ENCODE peak calls at places on chromosomes 7 and 10, in ten cellular contexts. H is anterior cingulate cortex; Q is transverse colon; J is T-helper 1 cell; G is activated CD4-positive, alpha-beta T cell treated with anti-CD3 and anti-CD28 coated beads, Interleukin-2, amount 10 ng/mL, durations not matched to agents 7 days and 5 days; W is brain microvascular endothelial cell; X is heart right ventricle; Z is ELF-1; K is SIG-M5; S is NT2/D1. O is an unnamed sample.

GRCh38 chr10:116170815-116171250 is 102.2 kb downstream of the GFRA1 start:
- DNase-seq in S (peak), H (no peak), G (no peak), W (peak), K (no peak), Z (no peak), X (no peak), Q (no peak), J (no peak), O (no peak)

GRCh38 chr10:78318305-78318704 is 284.6 kb downstream of the RPS24 start:
- DNase-seq in G (no peak), X (peak), S (no peak), Q (no peak), Z (no peak), W (no peak), J (no peak), H (no peak), K (no peak), O (no peak)

GRCh38 chr7:130288829-130289228 is 4.1 kb upstream of the CPA4 start:
- DNase-seq in J (no peak), Z (no peak), X (no peak), S (no peak), Q (no peak), G (no peak), K (no peak), H (no peak), W (no peak), O (no peak)

GRCh38 chr7:2876031-2876862 is 32.1 kb upstream of the GNA12 start:
- DNase-seq in Q (no peak), H (peak), G (no peak), W (peak), S (no peak), Z (peak), J (no peak), K (no peak), X (no peak), O (no peak)

GRCh38 chr10:128744092-128744491 is 617.9 kb upstream of the MKI67 start:
- DNase-seq in S (peak), Q (no peak), W (no peak), H (no peak), Z (no peak), G (no peak), X (no peak), J (no peak), K (no peak), O (no peak)

GRCh38 chr7:4681922-4682620 is at the start of gene FOXK1:
- DNase-seq in X (peak), J (peak), Z (peak), W (no peak), S (peak), K (no peak), G (peak), H (peak), Q (peak), O (peak)

GRCh38 chr7:105802611-105803520 is 73.5 kb downstream of the ATXN7L1 start:
- DNase-seq in W (no peak), X (no peak), J (no peak), K (no peak), Q (no peak), S (no peak), Z (no peak), G (no peak), H (no peak), O (no peak)

GRCh38 chr7:32042900-32043299 is 27.3 kb downstream of the PDE1C start:
- DNase-seq in J (no peak), K (no peak), X (no peak), Q (no peak), H (no peak), S (no peak), Z (no peak), G (no peak), W (no peak), O (no peak)

GRCh38 chr10:93876391-93876790 is 17.4 kb upstream of the SLC35G1 start:
- DNase-seq in Q (no peak), G (no peak), J (no peak), Z (no peak), K (no peak), S (no peak), X (no peak), W (no peak), H (no peak), O (no peak)

GRCh38 chr10:1872151-1872726 is 134.9 kb upstream of the ADARB2 start:
- DNase-seq in J (no peak), X (no peak), W (no peak), Q (no peak), S (no peak), Z (no peak), H (peak), K (no peak), G (no peak), O (no peak)

GRCh38 chr7:25716421-25716820 is 435.6 kb upstream of the NFE2L3 start:
- DNase-seq in Q (no peak), X (no peak), W (peak), H (no peak), K (no peak), Z (no peak), S (no peak), J (no peak), G (no peak), O (no peak)

GRCh38 chr10:30027057-30028005 is 32.1 kb downstream of the JCAD start:
- DNase-seq in K (no peak), H (no peak), J (peak), Q (peak), G (peak), Z (peak), X (peak), W (peak), S (no peak), O (peak)

GRCh38 chr7:51366930-51367613 is 50.5 kb upstream of the COBL start:
- DNase-seq in X (peak), J (no peak), Z (peak), Q (peak), S (peak), H (peak), G (peak), K (no peak), W (peak), O (peak)

GRCh38 chr7:96347471-96347870 is 25.6 kb upstream of the SLC25A13 start:
- DNase-seq in W (no peak), G (no peak), J (no peak), Q (no peak), H (no peak), Z (no peak), K (no peak), X (no peak), S (no peak), O (no peak)

GRCh38 chr7:114086491-114086905 is 167.7 kb upstream of the PPP1R3A start:
- DNase-seq in X (no peak), Q (peak), H (no peak), Z (peak), S (no peak), J (no peak), K (no peak), G (no peak), W (no peak), O (no peak)

GRCh38 chr7:16193631-16194030 is 227.7 kb downstream of the CRPPA start:
- DNase-seq in X (no peak), G (no peak), W (no peak), J (no peak), S (peak), Z (peak), K (no peak), H (no peak), Q (no peak), O (no peak)

GRCh38 chr10:115295213-115295805 is 202.1 kb downstream of the ATRNL1 start:
- DNase-seq in K (no peak), Q (no peak), H (no peak), G (no peak), J (no peak), S (no peak), X (no peak), Z (peak), W (no peak), O (no peak)

GRCh38 chr7:151062399-151063211 is 3.2 kb downstream of the SLC4A2 start:
- DNase-seq in K (no peak), H (no peak), J (no peak), Q (peak), X (no peak), S (peak), W (peak), Z (peak), G (no peak), O (peak)

GRCh38 chr10:107814865-107815487 is 650.5 kb upstream of the SORCS1 start:
- DNase-seq in H (peak), Q (peak), G (no peak), J (no peak), W (peak), K (no peak), S (peak), Z (peak), X (peak), O (peak)

GRCh38 chr10:127148933-127149220 is 47.5 kb downstream of the INSYN2A start:
- DNase-seq in Z (no peak), K (no peak), J (no peak), Q (no peak), G (no peak), H (no peak), X (no peak), S (no peak), W (peak), O (no peak)

GRCh38 chr10:116385994-116386809 is 41.4 kb upstream of the PNLIPRP3 start:
- DNase-seq in S (peak), K (no peak), G (peak), Z (no peak), J (no peak), H (no peak), Q (no peak), X (no peak), W (peak), O (peak)

GRCh38 chr7:27110977-27111752 is 8.7 kb upstream of the HOXA2 start:
- DNase-seq in W (no peak), Q (no peak), H (no peak), X (no peak), J (no peak), K (no peak), S (no peak), G (no peak), Z (peak), O (no peak)

GRCh38 chr10:104297697-104298660 is 29.0 kb downstream of the GSTO2 start:
- DNase-seq in W (peak), Q (no peak), X (no peak), G (peak), K (no peak), J (no peak), S (no peak), Z (peak), H (no peak), O (peak)

GRCh38 chr7:137983308-137984008 is 18.4 kb downstream of the CREB3L2 start:
- DNase-seq in Q (no peak), Z (no peak), S (no peak), K (no peak), J (no peak), H (peak), X (peak), G (no peak), W (no peak), O (no peak)

GRCh38 chr7:132386249-132386681 is 190.0 kb downstream of the PLXNA4 start:
- DNase-seq in H (peak), J (no peak), Z (peak), G (no peak), S (no peak), K (no peak), W (no peak), Q (peak), X (peak), O (no peak)

GRCh38 chr10:58856508-58857240 is 319.8 kb upstream of the PHYHIPL start:
- DNase-seq in W (peak), S (peak), X (peak), H (peak), G (no peak), J (no peak), Q (no peak), Z (peak), K (no peak), O (no peak)

GRCh38 chr7:158734861-158735260 is 30.3 kb upstream of the NCAPG2 start:
- DNase-seq in X (no peak), J (no peak), Z (no peak), K (no peak), S (no peak), W (peak), Q (no peak), H (no peak), G (no peak), O (no peak)

GRCh38 chr10:59557052-59557451 is 152.6 kb downstream of the SLC16A9 start:
- DNase-seq in S (peak), K (no peak), Z (no peak), W (no peak), J (no peak), Q (no peak), G (no peak), H (no peak), X (no peak), O (no peak)

GRCh38 chr7:69942557-69942956 is 344.3 kb downstream of the AUTS2 start:
- DNase-seq in Q (no peak), W (no peak), G (no peak), J (no peak), Z (no peak), S (no peak), X (no peak), K (no peak), H (no peak), O (no peak)

GRCh38 chr7:46319841-46320240 is 398.8 kb upstream of the IGFBP3 start:
- DNase-seq in Q (no peak), H (no peak), S (no peak), X (no peak), J (no peak), K (no peak), W (peak), Z (no peak), G (no peak), O (no peak)

GRCh38 chr10:123149162-123149567 is 1.2 kb downstream of the HMX2 start:
- DNase-seq in Q (no peak), Z (no peak), W (no peak), S (no peak), H (no peak), J (no peak), G (no peak), X (no peak), K (no peak), O (no peak)

GRCh38 chr10:12237265-12238220 is 41.6 kb downstream of the CDC123 start:
- DNase-seq in H (no peak), K (no peak), Q (no peak), G (no peak), Z (no peak), J (no peak), S (no peak), X (no peak), W (no peak), O (no peak)